ENCODE peak calls at places on chromosomes 3 and 15, in four cellular contexts. One of them, this sample, is unnamed.

GRCh38 chr15:48168626-48169025 is 9.5 kb downstream of the MYEF2 start:
- DNase-seq in mesothelial cell of epicardium: no peak
- DNase-seq in stomach: no peak
- DNase-seq in natural killer cell: no peak
- DNase-seq in this sample: no peak

GRCh38 chr3:115999001-115999400 is 375.7 kb downstream of the GAP43 start:
- DNase-seq in mesothelial cell of epicardium: no peak
- DNase-seq in stomach: no peak
- DNase-seq in natural killer cell: no peak
- DNase-seq in this sample: no peak

GRCh38 chr3:67685499-67685898 is 31.1 kb upstream of the SUCLG2 start:
- DNase-seq in mesothelial cell of epicardium: no peak
- DNase-seq in stomach: no peak
- DNase-seq in natural killer cell: no peak
- DNase-seq in this sample: no peak

GRCh38 chr15:89680282-89680873 is 1.2 kb upstream of the PLIN1 start:
- DNase-seq in mesothelial cell of epicardium: no peak
- DNase-seq in stomach: peak; percentile 84
- DNase-seq in natural killer cell: no peak
- DNase-seq in this sample: no peak

GRCh38 chr3:146834917-146835316 is 229.8 kb upstream of the PLSCR5 start:
- DNase-seq in mesothelial cell of epicardium: no peak
- DNase-seq in stomach: no peak
- DNase-seq in natural killer cell: no peak
- DNase-seq in this sample: no peak

GRCh38 chr3:78724886-78725285 is 1042.9 kb downstream of the ROBO1 start:
- DNase-seq in mesothelial cell of epicardium: no peak
- DNase-seq in stomach: no peak
- DNase-seq in natural killer cell: no peak
- DNase-seq in this sample: no peak

GRCh38 chr3:29465836-29466235 is 185.0 kb downstream of the RBMS3 start:
- DNase-seq in mesothelial cell of epicardium: no peak
- DNase-seq in stomach: no peak
- DNase-seq in natural killer cell: no peak
- DNase-seq in this sample: no peak

GRCh38 chr15:70054366-70054765 is 43.4 kb downstream of the TLE3 start:
- DNase-seq in mesothelial cell of epicardium: no peak
- DNase-seq in stomach: no peak
- DNase-seq in natural killer cell: no peak
- DNase-seq in this sample: no peak

GRCh38 chr3:14343338-14344112 is 58.9 kb upstream of the SLC6A6 start:
- DNase-seq in mesothelial cell of epicardium: no peak
- DNase-seq in stomach: no peak
- DNase-seq in natural killer cell: no peak
- DNase-seq in this sample: no peak

GRCh38 chr3:157544501-157545139 is 41.4 kb upstream of the VEPH1 start:
- DNase-seq in mesothelial cell of epicardium: no peak
- DNase-seq in stomach: no peak
- DNase-seq in natural killer cell: no peak
- DNase-seq in this sample: no peak

GRCh38 chr3:31802981-31803380 is 178.1 kb downstream of the OSBPL10 start:
- DNase-seq in mesothelial cell of epicardium: no peak
- DNase-seq in stomach: no peak
- DNase-seq in natural killer cell: no peak
- DNase-seq in this sample: no peak

GRCh38 chr3:53591646-53592045 is 97.2 kb downstream of the CACNA1D start:
- DNase-seq in mesothelial cell of epicardium: no peak
- DNase-seq in stomach: no peak
- DNase-seq in natural killer cell: no peak
- DNase-seq in this sample: no peak

GRCh38 chr3:53589201-53589600 is 94.8 kb downstream of the CACNA1D start:
- DNase-seq in mesothelial cell of epicardium: no peak
- DNase-seq in stomach: no peak
- DNase-seq in natural killer cell: no peak
- DNase-seq in this sample: no peak

GRCh38 chr3:53590606-53591005 is 96.2 kb downstream of the CACNA1D start:
- DNase-seq in mesothelial cell of epicardium: no peak
- DNase-seq in stomach: no peak
- DNase-seq in natural killer cell: no peak
- DNase-seq in this sample: no peak

GRCh38 chr3:53588122-53588521 is 93.7 kb downstream of the CACNA1D start:
- DNase-seq in mesothelial cell of epicardium: no peak
- DNase-seq in stomach: no peak
- DNase-seq in natural killer cell: no peak
- DNase-seq in this sample: no peak

DNA sequence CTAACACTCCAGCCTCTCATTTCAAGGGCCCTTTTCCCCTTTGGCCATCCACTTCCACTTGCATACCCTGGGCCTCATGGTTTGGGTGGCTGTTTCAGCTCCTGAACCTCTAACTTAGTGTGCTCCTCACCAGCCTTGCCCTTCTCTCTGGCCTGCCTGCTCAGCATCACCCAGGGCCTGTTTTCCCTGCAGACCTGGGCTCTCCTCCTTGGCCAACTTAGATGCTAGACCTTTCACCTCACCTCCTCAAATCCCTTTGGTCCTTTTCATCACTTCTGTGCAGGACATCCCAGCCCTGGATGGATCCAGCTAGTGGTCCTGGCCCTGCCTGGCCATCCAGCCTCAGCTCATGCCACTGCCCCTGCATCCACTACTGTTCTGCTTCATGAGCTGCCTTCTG is 95.4 kb downstream of the CACNA1D start:
- DNase-seq in mesothelial cell of epicardium: no peak
- DNase-seq in stomach: no peak
- DNase-seq in natural killer cell: no peak
- DNase-seq in this sample: no peak
- TF ChIP-seq CTCF in mesothelial cell of epicardium: no peak
- TF ChIP-seq CTCF in stomach: no peak
- TF ChIP-seq CTCF in natural killer cell: no peak
- TF ChIP-seq CTCF in this sample: no peak

GRCh38 chr3:33317963-33318708 is 40.9 kb downstream of the FBXL2 start:
- DNase-seq in mesothelial cell of epicardium: no peak
- DNase-seq in stomach: no peak
- DNase-seq in natural killer cell: no peak
- DNase-seq in this sample: no peak

GRCh38 chr3:33314993-33315392 is 37.8 kb downstream of the FBXL2 start:
- DNase-seq in mesothelial cell of epicardium: no peak
- DNase-seq in stomach: no peak
- DNase-seq in natural killer cell: no peak
- DNase-seq in this sample: no peak

GRCh38 chr3:33313331-33313730 is 36.1 kb downstream of the FBXL2 start:
- DNase-seq in mesothelial cell of epicardium: no peak
- DNase-seq in stomach: no peak
- DNase-seq in natural killer cell: no peak
- DNase-seq in this sample: no peak

GRCh38 chr3:33315826-33316225 is 38.6 kb downstream of the FBXL2 start:
- DNase-seq in mesothelial cell of epicardium: no peak
- DNase-seq in stomach: no peak
- DNase-seq in natural killer cell: no peak
- DNase-seq in this sample: no peak

DNA sequence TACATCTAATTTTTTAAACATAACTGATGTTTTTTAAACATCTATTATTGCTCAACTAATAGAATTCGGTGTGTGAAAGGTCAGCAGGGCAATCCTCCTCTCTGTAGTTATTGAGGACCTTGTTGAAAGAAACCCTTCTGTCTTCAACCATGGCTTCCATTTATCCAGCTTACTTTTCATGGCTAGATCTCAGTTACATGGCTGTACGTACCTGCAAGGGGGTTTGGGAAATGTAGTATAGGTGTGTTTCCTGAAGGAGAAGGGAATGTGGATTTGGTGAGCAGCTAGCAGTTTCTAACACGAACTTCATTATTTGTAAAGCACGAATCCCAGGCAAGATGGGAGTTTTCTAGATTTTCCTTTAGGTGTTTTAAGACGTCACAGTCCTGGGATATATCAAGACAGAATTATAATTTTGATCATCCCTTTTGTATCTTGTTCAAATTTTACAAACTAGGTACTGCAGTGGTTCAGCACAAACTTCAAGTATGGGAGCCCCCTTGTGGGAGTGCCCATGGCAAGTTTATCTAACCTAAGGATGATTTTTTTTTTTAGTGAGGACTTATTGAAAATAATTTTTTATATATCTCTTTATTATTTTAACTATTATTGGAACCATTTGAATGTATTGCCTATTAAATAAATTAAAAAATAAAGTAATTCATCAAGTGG is 41.6 kb downstream of the FBXL2 start:
- DNase-seq in mesothelial cell of epicardium: no peak
- DNase-seq in stomach: no peak
- DNase-seq in natural killer cell: no peak
- DNase-seq in this sample: no peak
- TF ChIP-seq CTCF in mesothelial cell of epicardium: no peak
- TF ChIP-seq CTCF in stomach: no peak
- TF ChIP-seq CTCF in natural killer cell: no peak
- TF ChIP-seq CTCF in this sample: no peak

DNA sequence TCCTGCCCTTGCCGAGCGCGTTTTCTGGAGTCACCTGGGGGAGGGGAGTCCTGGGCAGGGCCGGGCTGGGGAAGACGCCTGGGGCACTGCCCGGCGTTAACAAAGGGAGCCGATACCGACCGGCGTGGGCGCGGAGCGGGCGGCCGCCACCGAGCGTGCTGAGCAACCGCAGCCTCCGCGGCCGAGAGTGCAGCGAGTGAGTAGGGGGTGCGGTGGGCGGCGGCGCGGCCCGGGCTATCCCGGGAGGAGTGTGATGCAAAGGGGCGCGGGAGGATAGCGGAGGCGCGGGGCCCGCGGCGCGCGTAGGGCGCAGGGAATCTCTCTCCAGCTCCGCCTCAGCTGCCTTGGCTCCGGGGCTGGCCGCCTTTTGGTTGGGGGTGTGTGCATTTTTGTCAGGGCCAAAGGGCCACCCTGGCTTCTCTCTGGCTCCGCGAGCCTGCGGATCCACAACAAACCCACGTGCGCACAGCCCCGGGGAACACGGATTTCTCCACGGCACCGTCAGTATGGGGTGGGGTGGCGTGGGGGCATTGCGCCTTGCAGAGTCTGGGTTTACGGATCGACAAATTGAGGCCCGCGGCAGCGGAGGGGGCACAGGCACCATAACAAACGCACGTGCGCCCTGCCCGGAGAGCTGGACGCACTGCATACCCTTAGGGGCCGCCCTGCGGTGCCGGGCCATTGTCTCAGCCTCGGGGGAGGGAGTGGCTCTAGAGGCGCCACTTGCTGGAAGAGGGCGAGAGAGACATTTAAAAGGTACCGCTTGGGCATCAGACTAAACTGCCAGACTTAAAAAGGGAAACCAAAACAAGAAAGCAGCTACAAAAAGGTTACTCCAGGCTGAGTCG is 537 bp downstream of the ST6GAL1 start:
- DNase-seq in mesothelial cell of epicardium: peak; percentile 70
- DNase-seq in stomach: peak; percentile 67
- DNase-seq in natural killer cell: peak; percentile 55
- DNase-seq in this sample: peak; percentile 56
- TF ChIP-seq CTCF in mesothelial cell of epicardium: no peak
- TF ChIP-seq CTCF in stomach: no peak
- TF ChIP-seq CTCF in natural killer cell: no peak
- TF ChIP-seq CTCF in this sample: no peak

GRCh38 chr3:186618318-186618938 is 5.6 kb downstream of the AHSG start:
- DNase-seq in mesothelial cell of epicardium: no peak
- DNase-seq in stomach: no peak
- DNase-seq in natural killer cell: no peak
- DNase-seq in this sample: no peak
- TF ChIP-seq CTCF in mesothelial cell of epicardium: no peak
- TF ChIP-seq CTCF in stomach: no peak
- TF ChIP-seq CTCF in natural killer cell: no peak
- TF ChIP-seq CTCF in this sample: no peak

GRCh38 chr3:10285307-10285706 is 7.4 kb downstream of the GHRL start:
- DNase-seq in mesothelial cell of epicardium: no peak
- DNase-seq in stomach: no peak
- DNase-seq in natural killer cell: no peak
- DNase-seq in this sample: no peak

GRCh38 chr3:10285742-10286524 is 6.8 kb downstream of the GHRL start:
- DNase-seq in mesothelial cell of epicardium: no peak
- DNase-seq in stomach: no peak
- DNase-seq in natural killer cell: no peak
- DNase-seq in this sample: no peak

GRCh38 chr3:10288575-10288960 is 4.2 kb downstream of the GHRL start:
- DNase-seq in mesothelial cell of epicardium: no peak
- DNase-seq in stomach: no peak
- DNase-seq in natural killer cell: no peak
- DNase-seq in this sample: no peak

GRCh38 chr3:10287936-10288574 is 4.7 kb downstream of the GHRL start:
- DNase-seq in mesothelial cell of epicardium: no peak
- DNase-seq in stomach: no peak
- DNase-seq in natural killer cell: no peak
- DNase-seq in this sample: no peak

GRCh38 chr3:10286596-10287295 is 6.0 kb downstream of the GHRL start:
- DNase-seq in mesothelial cell of epicardium: no peak
- DNase-seq in stomach: no peak
- DNase-seq in natural killer cell: no peak
- DNase-seq in this sample: no peak
- TF ChIP-seq CTCF in mesothelial cell of epicardium: no peak
- TF ChIP-seq CTCF in stomach: no peak
- TF ChIP-seq CTCF in natural killer cell: peak; percentile 21
- TF ChIP-seq CTCF in this sample: no peak

DNA sequence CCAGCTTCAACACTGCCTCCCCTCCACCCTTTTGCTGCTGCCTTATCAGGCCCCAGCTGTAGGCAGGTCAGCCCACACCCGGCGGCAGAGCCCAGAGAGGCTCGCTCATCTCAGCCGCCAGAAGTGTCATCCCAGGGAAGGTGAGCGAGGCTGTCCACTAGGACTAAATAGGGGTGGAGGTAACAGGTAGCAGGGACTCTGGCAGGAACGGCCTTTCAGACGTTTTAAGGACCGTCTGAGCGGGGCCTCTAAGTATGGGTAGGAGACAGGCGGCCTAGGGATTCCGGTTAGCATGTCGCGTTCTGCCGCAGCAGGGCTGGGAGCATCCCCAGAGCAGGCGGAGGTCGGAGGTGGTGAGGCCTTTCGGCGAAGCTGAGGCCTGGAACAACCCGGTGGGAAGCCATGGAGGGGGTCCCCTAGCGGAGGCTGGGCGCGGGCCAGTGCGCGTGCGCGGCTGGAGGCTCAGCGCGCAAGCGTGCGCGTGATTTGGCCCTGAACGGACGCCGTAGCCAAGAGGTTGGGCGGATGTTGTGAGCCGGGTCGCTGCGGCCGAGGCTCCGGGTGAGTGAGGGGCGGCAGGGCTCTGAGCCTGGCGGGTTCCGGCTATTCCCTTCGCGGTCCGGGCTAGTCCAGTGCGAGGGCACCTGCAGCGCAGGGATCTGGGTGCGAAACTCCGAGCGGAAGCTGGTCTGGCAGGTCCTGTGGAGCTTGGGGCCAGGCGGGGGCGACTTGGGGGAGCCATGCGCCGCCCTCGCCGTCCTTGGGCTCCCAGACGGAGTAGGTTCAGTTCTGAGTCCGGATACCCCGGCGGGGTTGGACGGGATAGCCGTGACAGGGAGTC is at the start of the genes MST1 and RNF123:
- DNase-seq in mesothelial cell of epicardium: peak; percentile 95
- DNase-seq in stomach: peak; percentile 90
- DNase-seq in natural killer cell: peak; percentile 92
- DNase-seq in this sample: peak; percentile 92
- TF ChIP-seq CTCF in mesothelial cell of epicardium: no peak
- TF ChIP-seq CTCF in stomach: peak; percentile 37
- TF ChIP-seq CTCF in natural killer cell: peak; percentile 26
- TF ChIP-seq CTCF in this sample: peak; percentile 38

GRCh38 chr3:60304103-60304502 is 947.1 kb downstream of the FHIT start:
- DNase-seq in mesothelial cell of epicardium: no peak
- DNase-seq in stomach: no peak
- DNase-seq in natural killer cell: no peak
- DNase-seq in this sample: no peak
- TF ChIP-seq CTCF in mesothelial cell of epicardium: no peak
- TF ChIP-seq CTCF in stomach: no peak
- TF ChIP-seq CTCF in natural killer cell: no peak
- TF ChIP-seq CTCF in this sample: no peak